ENCODE peak calls at places on chromosomes 11 and 22, in six cellular contexts. One of them, this sample, is unnamed.

GRCh38 chr11:120563698-120564572 is 52.4 kb downstream of the GRIK4 start:
- DNase-seq in left ventricle myocardium inferior: peak
- DNase-seq in neural progenitor cell: peak
- DNase-seq in astrocyte of the spinal cord: peak
- DNase-seq in uterus: no peak
- DNase-seq in small intestine: no peak
- DNase-seq in this sample: no peak

GRCh38 chr11:124811423-124812125 is 11.4 kb upstream of the MSANTD2 start:
- DNase-seq in neural progenitor cell: no peak
- DNase-seq in small intestine: no peak
- DNase-seq in astrocyte of the spinal cord: no peak
- DNase-seq in left ventricle myocardium inferior: no peak
- DNase-seq in uterus: no peak
- DNase-seq in this sample: peak

GRCh38 chr11:107957109-107957588 is 28.9 kb downstream of the RAB39A start:
- DNase-seq in astrocyte of the spinal cord: no peak
- DNase-seq in uterus: no peak
- DNase-seq in neural progenitor cell: no peak
- DNase-seq in left ventricle myocardium inferior: no peak
- DNase-seq in small intestine: peak
- DNase-seq in this sample: no peak

GRCh38 chr11:128066429-128066828 is 520.9 kb downstream of the ETS1 start:
- DNase-seq in astrocyte of the spinal cord: no peak
- DNase-seq in uterus: no peak
- DNase-seq in small intestine: no peak
- DNase-seq in left ventricle myocardium inferior: no peak
- DNase-seq in neural progenitor cell: no peak
- DNase-seq in this sample: no peak

GRCh38 chr11:75262961-75263852 is 22.6 kb downstream of the TPBGL start:
- DNase-seq in neural progenitor cell: peak
- DNase-seq in astrocyte of the spinal cord: no peak
- DNase-seq in small intestine: no peak
- DNase-seq in uterus: no peak
- DNase-seq in left ventricle myocardium inferior: no peak
- DNase-seq in this sample: no peak

GRCh38 chr11:77090046-77090372 is 12.6 kb upstream of the OMP start:
- DNase-seq in neural progenitor cell: no peak
- DNase-seq in uterus: no peak
- DNase-seq in astrocyte of the spinal cord: no peak
- DNase-seq in small intestine: no peak
- DNase-seq in left ventricle myocardium inferior: no peak
- DNase-seq in this sample: no peak

GRCh38 chr11:12508151-12508740 is 130.9 kb downstream of the PARVA start:
- DNase-seq in small intestine: no peak
- DNase-seq in left ventricle myocardium inferior: peak
- DNase-seq in uterus: peak
- DNase-seq in astrocyte of the spinal cord: peak
- DNase-seq in neural progenitor cell: no peak
- DNase-seq in this sample: no peak

GRCh38 chr22:26666035-26666338 is 8.6 kb downstream of the MIAT start:
- DNase-seq in astrocyte of the spinal cord: peak
- DNase-seq in uterus: no peak
- DNase-seq in left ventricle myocardium inferior: no peak
- DNase-seq in neural progenitor cell: no peak
- DNase-seq in small intestine: no peak
- DNase-seq in this sample: no peak

GRCh38 chr11:120141144-120142071 is 3.5 kb upstream of the TRIM29 start:
- DNase-seq in neural progenitor cell: no peak
- DNase-seq in uterus: no peak
- DNase-seq in astrocyte of the spinal cord: no peak
- DNase-seq in small intestine: no peak
- DNase-seq in left ventricle myocardium inferior: no peak
- DNase-seq in this sample: no peak

GRCh38 chr11:73597340-73597955 is 464 bp downstream of the FAM168A start:
- DNase-seq in neural progenitor cell: no peak
- DNase-seq in left ventricle myocardium inferior: no peak
- DNase-seq in uterus: no peak
- DNase-seq in astrocyte of the spinal cord: no peak
- DNase-seq in small intestine: no peak
- DNase-seq in this sample: no peak

GRCh38 chr11:48114740-48115139 is 101.9 kb upstream of the OR4B1 start:
- DNase-seq in left ventricle myocardium inferior: no peak
- DNase-seq in uterus: no peak
- DNase-seq in small intestine: no peak
- DNase-seq in astrocyte of the spinal cord: no peak
- DNase-seq in neural progenitor cell: no peak
- DNase-seq in this sample: no peak

GRCh38 chr11:11220786-11221185 is 132.3 kb downstream of the CSNK2A3 start:
- DNase-seq in astrocyte of the spinal cord: no peak
- DNase-seq in small intestine: no peak
- DNase-seq in neural progenitor cell: no peak
- DNase-seq in uterus: no peak
- DNase-seq in left ventricle myocardium inferior: no peak
- DNase-seq in this sample: no peak

GRCh38 chr22:24580276-24580675 is 12.6 kb downstream of the LRRC75B start:
- DNase-seq in uterus: no peak
- DNase-seq in neural progenitor cell: no peak
- DNase-seq in small intestine: no peak
- DNase-seq in astrocyte of the spinal cord: peak
- DNase-seq in left ventricle myocardium inferior: no peak
- DNase-seq in this sample: no peak

GRCh38 chr22:30396871-30397655 is at the start of gene SEC14L2:
- DNase-seq in uterus: peak
- DNase-seq in astrocyte of the spinal cord: peak
- DNase-seq in small intestine: peak
- DNase-seq in left ventricle myocardium inferior: peak
- DNase-seq in neural progenitor cell: peak
- DNase-seq in this sample: peak

GRCh38 chr22:37996515-37997246 is 12.3 kb upstream of the SOX10 start:
- DNase-seq in astrocyte of the spinal cord: no peak
- DNase-seq in small intestine: peak
- DNase-seq in neural progenitor cell: no peak
- DNase-seq in uterus: no peak
- DNase-seq in left ventricle myocardium inferior: no peak
- DNase-seq in this sample: no peak

GRCh38 chr11:67436459-67437081 is 912 bp downstream of the PTPRCAP start:
- DNase-seq in small intestine: peak
- DNase-seq in astrocyte of the spinal cord: peak
- DNase-seq in neural progenitor cell: no peak
- DNase-seq in left ventricle myocardium inferior: no peak
- DNase-seq in uterus: peak
- DNase-seq in this sample: peak

GRCh38 chr11:75239551-75240290 is 853 bp upstream of the TPBGL start:
- DNase-seq in astrocyte of the spinal cord: no peak
- DNase-seq in neural progenitor cell: no peak
- DNase-seq in uterus: no peak
- DNase-seq in small intestine: no peak
- DNase-seq in left ventricle myocardium inferior: no peak
- DNase-seq in this sample: no peak

GRCh38 chr22:40324468-40325305 is 21.6 kb upstream of the ADSL start:
- DNase-seq in neural progenitor cell: no peak
- DNase-seq in small intestine: peak
- DNase-seq in astrocyte of the spinal cord: no peak
- DNase-seq in left ventricle myocardium inferior: no peak
- DNase-seq in uterus: no peak
- DNase-seq in this sample: no peak

GRCh38 chr22:46329616-46330015 is 5.9 kb upstream of the TRMU start:
- DNase-seq in left ventricle myocardium inferior: no peak
- DNase-seq in uterus: no peak
- DNase-seq in neural progenitor cell: no peak
- DNase-seq in small intestine: no peak
- DNase-seq in astrocyte of the spinal cord: no peak
- DNase-seq in this sample: no peak

DNA sequence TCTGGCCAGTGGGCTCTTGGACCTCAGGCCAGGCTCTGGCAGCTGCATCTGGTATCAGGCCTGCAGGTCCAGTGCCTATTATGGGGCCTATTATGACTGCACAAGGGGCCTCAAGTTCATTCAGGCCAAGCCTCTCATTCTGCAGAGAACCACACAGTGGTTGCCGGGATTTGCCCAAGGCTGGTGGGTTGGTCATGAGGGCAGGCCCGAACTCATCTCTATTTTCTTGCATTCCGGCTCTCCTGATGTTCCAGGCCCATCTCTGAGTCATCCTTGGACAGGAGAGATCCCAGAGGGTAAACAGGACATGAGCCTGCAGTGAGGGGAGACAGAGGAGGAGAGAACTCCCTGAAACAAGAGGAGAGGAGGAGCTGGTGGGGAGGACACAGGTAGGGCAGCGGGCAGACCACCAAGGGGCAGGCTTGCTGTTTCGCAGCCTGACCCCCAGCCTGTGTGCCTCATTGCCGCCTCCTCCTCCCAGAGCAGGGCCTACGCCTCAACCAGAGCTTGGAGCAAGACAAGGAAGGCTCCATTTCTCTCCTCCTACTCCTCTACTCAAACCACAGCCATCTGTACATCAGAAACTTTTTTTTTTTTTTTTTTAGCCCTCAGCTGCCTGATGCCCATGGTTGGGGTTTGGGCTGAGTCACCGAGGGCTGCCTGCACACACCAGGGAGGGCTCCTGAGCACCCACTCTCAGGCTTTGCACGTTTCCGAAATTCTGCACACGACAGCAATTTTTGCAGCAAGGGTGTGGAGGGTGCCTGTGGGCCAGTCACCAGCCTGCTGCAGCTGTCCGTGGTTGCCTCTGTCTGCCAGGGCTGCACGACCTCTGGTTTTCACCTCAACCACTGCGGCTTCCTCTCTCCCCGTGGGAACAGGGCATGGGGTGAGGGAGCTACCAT is 12.7 kb upstream of the TREH start:
- DNase-seq in neural progenitor cell: no peak
- DNase-seq in left ventricle myocardium inferior: no peak
- DNase-seq in astrocyte of the spinal cord: peak
- DNase-seq in small intestine: no peak
- DNase-seq in uterus: no peak
- DNase-seq in this sample: no peak
- H3K4me3 ChIP-seq in neural progenitor cell: no peak
- H3K4me3 ChIP-seq in left ventricle myocardium inferior: no peak
- H3K4me3 ChIP-seq in astrocyte of the spinal cord: no peak
- H3K4me3 ChIP-seq in small intestine: no peak
- H3K4me3 ChIP-seq in uterus: no peak
- H3K4me3 ChIP-seq in this sample: no peak

GRCh38 chr11:64853709-64854108 is 9.3 kb upstream of the CDC42BPG start:
- DNase-seq in astrocyte of the spinal cord: no peak
- DNase-seq in neural progenitor cell: no peak
- DNase-seq in left ventricle myocardium inferior: no peak
- DNase-seq in small intestine: peak
- DNase-seq in uterus: no peak
- DNase-seq in this sample: no peak

GRCh38 chr11:64851831-64852337 is 7.4 kb upstream of the CDC42BPG start:
- DNase-seq in uterus: no peak
- DNase-seq in small intestine: peak
- DNase-seq in left ventricle myocardium inferior: no peak
- DNase-seq in astrocyte of the spinal cord: no peak
- DNase-seq in neural progenitor cell: no peak
- DNase-seq in this sample: no peak

GRCh38 chr11:64854534-64855502 is 10.4 kb upstream of the CDC42BPG start:
- DNase-seq in left ventricle myocardium inferior: peak
- DNase-seq in neural progenitor cell: no peak
- DNase-seq in uterus: peak
- DNase-seq in astrocyte of the spinal cord: peak
- DNase-seq in small intestine: peak
- DNase-seq in this sample: no peak

GRCh38 chr11:64854157-64854533 is 9.7 kb upstream of the CDC42BPG start:
- DNase-seq in neural progenitor cell: no peak
- DNase-seq in small intestine: no peak
- DNase-seq in left ventricle myocardium inferior: no peak
- DNase-seq in astrocyte of the spinal cord: no peak
- DNase-seq in uterus: no peak
- DNase-seq in this sample: no peak

DNA sequence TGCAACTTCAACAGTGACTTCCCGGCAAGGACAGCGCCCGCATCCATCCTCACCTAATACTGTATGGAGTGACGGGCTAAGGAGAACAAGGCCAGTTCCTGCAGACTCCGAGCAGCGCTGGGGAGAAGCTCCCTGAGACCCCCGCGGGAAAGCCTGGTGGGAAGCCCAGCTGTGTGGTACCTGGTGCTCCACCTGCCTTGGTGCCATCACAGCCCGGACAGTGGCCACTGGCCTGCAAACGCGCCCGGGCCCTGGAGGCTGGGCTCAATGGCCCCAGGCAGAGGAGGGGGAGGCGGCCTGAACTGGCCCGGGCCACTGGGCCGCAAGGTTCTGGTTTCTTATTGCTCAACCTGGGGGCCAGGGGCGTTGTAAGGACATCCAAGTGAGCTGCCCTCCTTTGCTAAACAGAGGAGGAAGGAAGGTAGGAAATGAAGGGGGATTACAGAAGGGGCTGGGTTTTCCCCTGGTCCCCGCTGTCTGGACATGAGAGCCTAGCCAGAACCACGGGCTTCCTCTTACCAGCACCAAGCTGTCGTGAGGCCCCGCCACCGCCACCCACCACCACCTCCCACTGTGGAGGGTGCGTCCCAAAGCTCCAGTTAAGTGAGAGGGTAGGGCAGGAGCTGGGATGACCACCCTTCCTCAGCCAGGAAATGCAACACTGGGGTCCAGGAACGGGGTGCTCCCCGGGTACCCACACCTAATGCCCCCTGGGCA is 8.5 kb upstream of the CDC42BPG start:
- DNase-seq in small intestine: no peak
- DNase-seq in neural progenitor cell: no peak
- DNase-seq in astrocyte of the spinal cord: no peak
- DNase-seq in uterus: no peak
- DNase-seq in left ventricle myocardium inferior: no peak
- DNase-seq in this sample: no peak
- H3K4me3 ChIP-seq in small intestine: no peak
- H3K4me3 ChIP-seq in neural progenitor cell: no peak
- H3K4me3 ChIP-seq in astrocyte of the spinal cord: no peak
- H3K4me3 ChIP-seq in uterus: no peak
- H3K4me3 ChIP-seq in left ventricle myocardium inferior: peak
- H3K4me3 ChIP-seq in this sample: no peak

GRCh38 chr22:18091916-18092526 is 14.2 kb downstream of the PEX26 start:
- DNase-seq in neural progenitor cell: no peak
- DNase-seq in astrocyte of the spinal cord: peak
- DNase-seq in left ventricle myocardium inferior: peak
- DNase-seq in uterus: peak
- DNase-seq in small intestine: peak
- DNase-seq in this sample: no peak
- H3K4me3 ChIP-seq in neural progenitor cell: no peak
- H3K4me3 ChIP-seq in astrocyte of the spinal cord: no peak
- H3K4me3 ChIP-seq in left ventricle myocardium inferior: peak
- H3K4me3 ChIP-seq in uterus: peak
- H3K4me3 ChIP-seq in small intestine: no peak
- H3K4me3 ChIP-seq in this sample: no peak

DNA sequence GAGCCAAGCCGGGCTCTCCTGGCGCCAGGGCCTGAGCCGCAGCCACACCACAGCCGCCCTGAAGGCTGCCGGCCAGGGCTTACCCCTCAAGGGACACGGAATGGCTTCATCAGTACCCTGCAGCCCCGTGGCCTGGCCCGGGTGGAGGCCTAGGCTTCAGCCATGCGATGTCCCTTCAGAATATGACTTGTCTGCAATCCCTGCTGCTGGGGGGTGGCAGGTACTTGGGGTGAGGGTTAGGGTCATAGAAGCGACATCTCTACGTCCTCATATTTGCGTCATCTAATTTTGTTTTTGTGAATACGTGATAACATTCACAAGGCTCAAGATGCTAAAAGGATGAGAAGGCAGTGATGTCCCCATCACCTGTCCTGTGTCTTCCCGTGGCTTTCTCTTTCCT is 6.4 kb downstream of the CCND1 start:
- DNase-seq in uterus: no peak
- DNase-seq in neural progenitor cell: no peak
- DNase-seq in small intestine: no peak
- DNase-seq in astrocyte of the spinal cord: no peak
- DNase-seq in left ventricle myocardium inferior: no peak
- DNase-seq in this sample: no peak
- H3K4me3 ChIP-seq in uterus: no peak
- H3K4me3 ChIP-seq in neural progenitor cell: no peak
- H3K4me3 ChIP-seq in small intestine: no peak
- H3K4me3 ChIP-seq in astrocyte of the spinal cord: no peak
- H3K4me3 ChIP-seq in left ventricle myocardium inferior: no peak
- H3K4me3 ChIP-seq in this sample: no peak

GRCh38 chr11:47106839-47107520 is 69.7 kb downstream of the ARFGAP2 start:
- DNase-seq in left ventricle myocardium inferior: no peak
- DNase-seq in small intestine: no peak
- DNase-seq in neural progenitor cell: peak
- DNase-seq in uterus: no peak
- DNase-seq in astrocyte of the spinal cord: no peak
- DNase-seq in this sample: no peak
- H3K4me3 ChIP-seq in left ventricle myocardium inferior: no peak
- H3K4me3 ChIP-seq in small intestine: no peak
- H3K4me3 ChIP-seq in neural progenitor cell: no peak
- H3K4me3 ChIP-seq in uterus: no peak
- H3K4me3 ChIP-seq in astrocyte of the spinal cord: no peak
- H3K4me3 ChIP-seq in this sample: no peak